ENCODE peak calls at places on chromosome 14, in six cellular contexts. One of them, this sample, is unnamed.

GRCh38 chr14:22847661-22848341 is 11.4 kb downstream of the MMP14 start:
- DNase-seq in activated CD4-positive, alpha-beta T cell treated with anti-CD3 and anti-CD28 coated beads, Interleukin-2, amount 50 U/mL, for 1 hour: no peak
- DNase-seq in ovary: peak; percentile 57
- DNase-seq in Right ventricle myocardium superior: no peak
- DNase-seq in stimulated activated CD4-positive, alpha-beta T cell treated with anti-CD3 and anti-CD28 coated beads, Interleukin-4, amount 100 ng/mL, for 1 hour: no peak
- DNase-seq in tibial artery: no peak
- DNase-seq in this sample: no peak

GRCh38 chr14:65824285-65824977 is 411.9 kb downstream of the FUT8 start:
- DNase-seq in tibial artery: peak; percentile 42
- DNase-seq in ovary: peak; percentile 37
- DNase-seq in activated CD4-positive, alpha-beta T cell treated with anti-CD3 and anti-CD28 coated beads, Interleukin-2, amount 50 U/mL, for 1 hour: peak; percentile 44
- DNase-seq in stimulated activated CD4-positive, alpha-beta T cell treated with anti-CD3 and anti-CD28 coated beads, Interleukin-4, amount 100 ng/mL, for 1 hour: peak; percentile 33
- DNase-seq in Right ventricle myocardium superior: no peak
- DNase-seq in this sample: no peak

GRCh38 chr14:93994919-93995682 is 2.0 kb upstream of the CCDC197 start:
- DNase-seq in tibial artery: peak; percentile 62
- DNase-seq in activated CD4-positive, alpha-beta T cell treated with anti-CD3 and anti-CD28 coated beads, Interleukin-2, amount 50 U/mL, for 1 hour: no peak
- DNase-seq in Right ventricle myocardium superior: peak; percentile 59
- DNase-seq in ovary: no peak
- DNase-seq in stimulated activated CD4-positive, alpha-beta T cell treated with anti-CD3 and anti-CD28 coated beads, Interleukin-4, amount 100 ng/mL, for 1 hour: peak; percentile 67
- DNase-seq in this sample: no peak

GRCh38 chr14:73953731-73954130 is 3.6 kb downstream of the COQ6 start:
- DNase-seq in stimulated activated CD4-positive, alpha-beta T cell treated with anti-CD3 and anti-CD28 coated beads, Interleukin-4, amount 100 ng/mL, for 1 hour: no peak
- DNase-seq in Right ventricle myocardium superior: no peak
- DNase-seq in ovary: no peak
- DNase-seq in activated CD4-positive, alpha-beta T cell treated with anti-CD3 and anti-CD28 coated beads, Interleukin-2, amount 50 U/mL, for 1 hour: no peak
- DNase-seq in tibial artery: no peak
- DNase-seq in this sample: no peak

GRCh38 chr14:99603965-99604765 is at the start of gene CCDC85C:
- DNase-seq in activated CD4-positive, alpha-beta T cell treated with anti-CD3 and anti-CD28 coated beads, Interleukin-2, amount 50 U/mL, for 1 hour: peak; percentile 94
- DNase-seq in tibial artery: peak; percentile 90
- DNase-seq in ovary: peak; percentile 98
- DNase-seq in stimulated activated CD4-positive, alpha-beta T cell treated with anti-CD3 and anti-CD28 coated beads, Interleukin-4, amount 100 ng/mL, for 1 hour: peak; percentile 92
- DNase-seq in Right ventricle myocardium superior: peak; percentile 95
- DNase-seq in this sample: peak; percentile 99

GRCh38 chr14:68173227-68173972 is 353.8 kb downstream of the RAD51B start:
- DNase-seq in activated CD4-positive, alpha-beta T cell treated with anti-CD3 and anti-CD28 coated beads, Interleukin-2, amount 50 U/mL, for 1 hour: no peak
- DNase-seq in tibial artery: no peak
- DNase-seq in Right ventricle myocardium superior: no peak
- DNase-seq in ovary: no peak
- DNase-seq in stimulated activated CD4-positive, alpha-beta T cell treated with anti-CD3 and anti-CD28 coated beads, Interleukin-4, amount 100 ng/mL, for 1 hour: no peak
- DNase-seq in this sample: no peak

GRCh38 chr14:90003526-90004312 is 48.0 kb downstream of the TDP1 start:
- DNase-seq in stimulated activated CD4-positive, alpha-beta T cell treated with anti-CD3 and anti-CD28 coated beads, Interleukin-4, amount 100 ng/mL, for 1 hour: no peak
- DNase-seq in activated CD4-positive, alpha-beta T cell treated with anti-CD3 and anti-CD28 coated beads, Interleukin-2, amount 50 U/mL, for 1 hour: no peak
- DNase-seq in tibial artery: no peak
- DNase-seq in Right ventricle myocardium superior: no peak
- DNase-seq in ovary: no peak
- DNase-seq in this sample: no peak

GRCh38 chr14:89198544-89199329 is 218.3 kb downstream of the FOXN3 start:
- DNase-seq in stimulated activated CD4-positive, alpha-beta T cell treated with anti-CD3 and anti-CD28 coated beads, Interleukin-4, amount 100 ng/mL, for 1 hour: no peak
- DNase-seq in activated CD4-positive, alpha-beta T cell treated with anti-CD3 and anti-CD28 coated beads, Interleukin-2, amount 50 U/mL, for 1 hour: no peak
- DNase-seq in tibial artery: no peak
- DNase-seq in ovary: no peak
- DNase-seq in Right ventricle myocardium superior: no peak
- DNase-seq in this sample: no peak

GRCh38 chr14:20757963-20758362 is 10.2 kb upstream of the EDDM3B start:
- DNase-seq in tibial artery: no peak
- DNase-seq in stimulated activated CD4-positive, alpha-beta T cell treated with anti-CD3 and anti-CD28 coated beads, Interleukin-4, amount 100 ng/mL, for 1 hour: peak; percentile 15
- DNase-seq in activated CD4-positive, alpha-beta T cell treated with anti-CD3 and anti-CD28 coated beads, Interleukin-2, amount 50 U/mL, for 1 hour: peak; percentile 24
- DNase-seq in Right ventricle myocardium superior: no peak
- DNase-seq in ovary: no peak
- DNase-seq in this sample: no peak

GRCh38 chr14:78933948-78934524 is 763.9 kb downstream of the NRXN3 start:
- DNase-seq in stimulated activated CD4-positive, alpha-beta T cell treated with anti-CD3 and anti-CD28 coated beads, Interleukin-4, amount 100 ng/mL, for 1 hour: no peak
- DNase-seq in tibial artery: no peak
- DNase-seq in Right ventricle myocardium superior: no peak
- DNase-seq in activated CD4-positive, alpha-beta T cell treated with anti-CD3 and anti-CD28 coated beads, Interleukin-2, amount 50 U/mL, for 1 hour: no peak
- DNase-seq in ovary: no peak
- DNase-seq in this sample: no peak

GRCh38 chr14:76546426-76547221 is 170.7 kb downstream of the ESRRB start:
- DNase-seq in ovary: no peak
- DNase-seq in tibial artery: no peak
- DNase-seq in Right ventricle myocardium superior: no peak
- DNase-seq in stimulated activated CD4-positive, alpha-beta T cell treated with anti-CD3 and anti-CD28 coated beads, Interleukin-4, amount 100 ng/mL, for 1 hour: no peak
- DNase-seq in activated CD4-positive, alpha-beta T cell treated with anti-CD3 and anti-CD28 coated beads, Interleukin-2, amount 50 U/mL, for 1 hour: no peak
- DNase-seq in this sample: no peak

GRCh38 chr14:103296007-103296406 is 38.0 kb upstream of the EIF5 start:
- DNase-seq in tibial artery: no peak
- DNase-seq in Right ventricle myocardium superior: no peak
- DNase-seq in stimulated activated CD4-positive, alpha-beta T cell treated with anti-CD3 and anti-CD28 coated beads, Interleukin-4, amount 100 ng/mL, for 1 hour: no peak
- DNase-seq in ovary: no peak
- DNase-seq in activated CD4-positive, alpha-beta T cell treated with anti-CD3 and anti-CD28 coated beads, Interleukin-2, amount 50 U/mL, for 1 hour: no peak
- DNase-seq in this sample: no peak

GRCh38 chr14:100609331-100609870 is 22.2 kb upstream of the BEGAIN start:
- DNase-seq in Right ventricle myocardium superior: peak; percentile 11
- DNase-seq in ovary: no peak
- DNase-seq in activated CD4-positive, alpha-beta T cell treated with anti-CD3 and anti-CD28 coated beads, Interleukin-2, amount 50 U/mL, for 1 hour: no peak
- DNase-seq in tibial artery: no peak
- DNase-seq in stimulated activated CD4-positive, alpha-beta T cell treated with anti-CD3 and anti-CD28 coated beads, Interleukin-4, amount 100 ng/mL, for 1 hour: no peak
- DNase-seq in this sample: peak; percentile 66

GRCh38 chr14:90005939-90006530 is 50.3 kb downstream of the TDP1 start:
- DNase-seq in stimulated activated CD4-positive, alpha-beta T cell treated with anti-CD3 and anti-CD28 coated beads, Interleukin-4, amount 100 ng/mL, for 1 hour: no peak
- DNase-seq in ovary: no peak
- DNase-seq in tibial artery: no peak
- DNase-seq in Right ventricle myocardium superior: no peak
- DNase-seq in activated CD4-positive, alpha-beta T cell treated with anti-CD3 and anti-CD28 coated beads, Interleukin-2, amount 50 U/mL, for 1 hour: no peak
- DNase-seq in this sample: no peak

GRCh38 chr14:69848903-69849391 is 30.3 kb upstream of the SMOC1 start:
- DNase-seq in tibial artery: no peak
- DNase-seq in Right ventricle myocardium superior: no peak
- DNase-seq in activated CD4-positive, alpha-beta T cell treated with anti-CD3 and anti-CD28 coated beads, Interleukin-2, amount 50 U/mL, for 1 hour: no peak
- DNase-seq in stimulated activated CD4-positive, alpha-beta T cell treated with anti-CD3 and anti-CD28 coated beads, Interleukin-4, amount 100 ng/mL, for 1 hour: no peak
- DNase-seq in ovary: no peak
- DNase-seq in this sample: no peak

GRCh38 chr14:23057757-23058653 is 685 bp upstream of the CDH24 start:
- DNase-seq in stimulated activated CD4-positive, alpha-beta T cell treated with anti-CD3 and anti-CD28 coated beads, Interleukin-4, amount 100 ng/mL, for 1 hour: peak; percentile 88
- DNase-seq in tibial artery: peak; percentile 81
- DNase-seq in activated CD4-positive, alpha-beta T cell treated with anti-CD3 and anti-CD28 coated beads, Interleukin-2, amount 50 U/mL, for 1 hour: peak; percentile 88
- DNase-seq in Right ventricle myocardium superior: peak; percentile 90
- DNase-seq in ovary: peak; percentile 92
- DNase-seq in this sample: peak; percentile 94

GRCh38 chr14:37466623-37467088 is 128.4 kb downstream of the FOXA1 start:
- DNase-seq in activated CD4-positive, alpha-beta T cell treated with anti-CD3 and anti-CD28 coated beads, Interleukin-2, amount 50 U/mL, for 1 hour: no peak
- DNase-seq in Right ventricle myocardium superior: no peak
- DNase-seq in stimulated activated CD4-positive, alpha-beta T cell treated with anti-CD3 and anti-CD28 coated beads, Interleukin-4, amount 100 ng/mL, for 1 hour: no peak
- DNase-seq in ovary: no peak
- DNase-seq in tibial artery: no peak
- DNase-seq in this sample: no peak

GRCh38 chr14:22432348-22432976 is 156.6 kb downstream of the DAD1 start:
- DNase-seq in ovary: peak; percentile 40
- DNase-seq in activated CD4-positive, alpha-beta T cell treated with anti-CD3 and anti-CD28 coated beads, Interleukin-2, amount 50 U/mL, for 1 hour: no peak
- DNase-seq in stimulated activated CD4-positive, alpha-beta T cell treated with anti-CD3 and anti-CD28 coated beads, Interleukin-4, amount 100 ng/mL, for 1 hour: no peak
- DNase-seq in tibial artery: peak; percentile 48
- DNase-seq in Right ventricle myocardium superior: no peak
- DNase-seq in this sample: no peak

GRCh38 chr14:100622708-100623485 is 35.7 kb upstream of the BEGAIN start:
- DNase-seq in tibial artery: no peak
- DNase-seq in stimulated activated CD4-positive, alpha-beta T cell treated with anti-CD3 and anti-CD28 coated beads, Interleukin-4, amount 100 ng/mL, for 1 hour: no peak
- DNase-seq in activated CD4-positive, alpha-beta T cell treated with anti-CD3 and anti-CD28 coated beads, Interleukin-2, amount 50 U/mL, for 1 hour: no peak
- DNase-seq in Right ventricle myocardium superior: peak; percentile 18
- DNase-seq in ovary: no peak
- DNase-seq in this sample: peak; percentile 31

GRCh38 chr14:104597576-104597975 is 7.0 kb downstream of the TMEM179 start:
- DNase-seq in activated CD4-positive, alpha-beta T cell treated with anti-CD3 and anti-CD28 coated beads, Interleukin-2, amount 50 U/mL, for 1 hour: no peak
- DNase-seq in tibial artery: no peak
- DNase-seq in Right ventricle myocardium superior: peak; percentile 26
- DNase-seq in ovary: no peak
- DNase-seq in stimulated activated CD4-positive, alpha-beta T cell treated with anti-CD3 and anti-CD28 coated beads, Interleukin-4, amount 100 ng/mL, for 1 hour: no peak
- DNase-seq in this sample: peak; percentile 36

GRCh38 chr14:103214461-103214958 is 91.2 kb downstream of the TNFAIP2 start:
- DNase-seq in ovary: no peak
- DNase-seq in Right ventricle myocardium superior: no peak
- DNase-seq in tibial artery: no peak
- DNase-seq in stimulated activated CD4-positive, alpha-beta T cell treated with anti-CD3 and anti-CD28 coated beads, Interleukin-4, amount 100 ng/mL, for 1 hour: no peak
- DNase-seq in activated CD4-positive, alpha-beta T cell treated with anti-CD3 and anti-CD28 coated beads, Interleukin-2, amount 50 U/mL, for 1 hour: no peak
- DNase-seq in this sample: no peak

GRCh38 chr14:61562321-61563161 is 132.8 kb upstream of the HIF1A start:
- DNase-seq in stimulated activated CD4-positive, alpha-beta T cell treated with anti-CD3 and anti-CD28 coated beads, Interleukin-4, amount 100 ng/mL, for 1 hour: peak; percentile 23
- DNase-seq in activated CD4-positive, alpha-beta T cell treated with anti-CD3 and anti-CD28 coated beads, Interleukin-2, amount 50 U/mL, for 1 hour: no peak
- DNase-seq in tibial artery: no peak
- DNase-seq in ovary: no peak
- DNase-seq in Right ventricle myocardium superior: no peak
- DNase-seq in this sample: no peak

GRCh38 chr14:38593477-38593876 is 337.6 kb upstream of the CLEC14A start:
- DNase-seq in activated CD4-positive, alpha-beta T cell treated with anti-CD3 and anti-CD28 coated beads, Interleukin-2, amount 50 U/mL, for 1 hour: no peak
- DNase-seq in stimulated activated CD4-positive, alpha-beta T cell treated with anti-CD3 and anti-CD28 coated beads, Interleukin-4, amount 100 ng/mL, for 1 hour: no peak
- DNase-seq in ovary: no peak
- DNase-seq in Right ventricle myocardium superior: no peak
- DNase-seq in tibial artery: no peak
- DNase-seq in this sample: no peak

GRCh38 chr14:68959035-68959434 is 20.1 kb downstream of the ACTN1 start:
- DNase-seq in stimulated activated CD4-positive, alpha-beta T cell treated with anti-CD3 and anti-CD28 coated beads, Interleukin-4, amount 100 ng/mL, for 1 hour: no peak
- DNase-seq in tibial artery: no peak
- DNase-seq in Right ventricle myocardium superior: no peak
- DNase-seq in ovary: no peak
- DNase-seq in activated CD4-positive, alpha-beta T cell treated with anti-CD3 and anti-CD28 coated beads, Interleukin-2, amount 50 U/mL, for 1 hour: no peak
- DNase-seq in this sample: peak; percentile 21

GRCh38 chr14:101962503-101962874 is 1.9 kb upstream of the DYNC1H1 start:
- DNase-seq in ovary: peak; percentile 56
- DNase-seq in Right ventricle myocardium superior: peak; percentile 76
- DNase-seq in tibial artery: no peak
- DNase-seq in activated CD4-positive, alpha-beta T cell treated with anti-CD3 and anti-CD28 coated beads, Interleukin-2, amount 50 U/mL, for 1 hour: no peak
- DNase-seq in stimulated activated CD4-positive, alpha-beta T cell treated with anti-CD3 and anti-CD28 coated beads, Interleukin-4, amount 100 ng/mL, for 1 hour: no peak
- DNase-seq in this sample: peak; percentile 67

GRCh38 chr14:25074112-25074511 is 24.2 kb upstream of the STXBP6 start:
- DNase-seq in Right ventricle myocardium superior: no peak
- DNase-seq in ovary: no peak
- DNase-seq in tibial artery: no peak
- DNase-seq in stimulated activated CD4-positive, alpha-beta T cell treated with anti-CD3 and anti-CD28 coated beads, Interleukin-4, amount 100 ng/mL, for 1 hour: no peak
- DNase-seq in activated CD4-positive, alpha-beta T cell treated with anti-CD3 and anti-CD28 coated beads, Interleukin-2, amount 50 U/mL, for 1 hour: no peak
- DNase-seq in this sample: no peak

GRCh38 chr14:58315606-58316005 is 17.3 kb downstream of the ARID4A start:
- DNase-seq in Right ventricle myocardium superior: no peak
- DNase-seq in activated CD4-positive, alpha-beta T cell treated with anti-CD3 and anti-CD28 coated beads, Interleukin-2, amount 50 U/mL, for 1 hour: no peak
- DNase-seq in stimulated activated CD4-positive, alpha-beta T cell treated with anti-CD3 and anti-CD28 coated beads, Interleukin-4, amount 100 ng/mL, for 1 hour: no peak
- DNase-seq in tibial artery: no peak
- DNase-seq in ovary: no peak
- DNase-seq in this sample: no peak

GRCh38 chr14:106518054-106518943 is 991.9 kb downstream of the TMEM121 start:
- DNase-seq in tibial artery: no peak
- DNase-seq in stimulated activated CD4-positive, alpha-beta T cell treated with anti-CD3 and anti-CD28 coated beads, Interleukin-4, amount 100 ng/mL, for 1 hour: peak; percentile 86
- DNase-seq in activated CD4-positive, alpha-beta T cell treated with anti-CD3 and anti-CD28 coated beads, Interleukin-2, amount 50 U/mL, for 1 hour: peak; percentile 91
- DNase-seq in Right ventricle myocardium superior: peak; percentile 64
- DNase-seq in ovary: no peak
- DNase-seq in this sample: no peak

GRCh38 chr14:91523972-91524371 is 13.9 kb upstream of the PPP4R3A start:
- DNase-seq in tibial artery: no peak
- DNase-seq in Right ventricle myocardium superior: no peak
- DNase-seq in activated CD4-positive, alpha-beta T cell treated with anti-CD3 and anti-CD28 coated beads, Interleukin-2, amount 50 U/mL, for 1 hour: no peak
- DNase-seq in ovary: no peak
- DNase-seq in stimulated activated CD4-positive, alpha-beta T cell treated with anti-CD3 and anti-CD28 coated beads, Interleukin-4, amount 100 ng/mL, for 1 hour: no peak
- DNase-seq in this sample: no peak

GRCh38 chr14:20515846-20516245 is 10.5 kb downstream of the RNASE10 start:
- DNase-seq in stimulated activated CD4-positive, alpha-beta T cell treated with anti-CD3 and anti-CD28 coated beads, Interleukin-4, amount 100 ng/mL, for 1 hour: no peak
- DNase-seq in Right ventricle myocardium superior: no peak
- DNase-seq in activated CD4-positive, alpha-beta T cell treated with anti-CD3 and anti-CD28 coated beads, Interleukin-2, amount 50 U/mL, for 1 hour: no peak
- DNase-seq in ovary: no peak
- DNase-seq in tibial artery: no peak
- DNase-seq in this sample: no peak